ENCODE peak calls at places on chromosomes 6 and 20, in seven cellular contexts. E is stomach, J is Peyer's patch, A is upper lobe of left lung, W is H54, K is adrenal gland, P is uterus. M is an unnamed sample.

GRCh38 chr20:45848969-45849582 is 8.1 kb downstream of the ACOT8 start:
- DNase-seq in E (no peak), J (no peak), A (no peak), W (no peak), K (peak), P (no peak), M (no peak)

GRCh38 chr20:8346898-8347297 is 214.8 kb downstream of the PLCB1 start:
- DNase-seq in E (no peak), J (no peak), A (no peak), W (no peak), K (no peak), P (no peak), M (no peak)

GRCh38 chr6:170101281-170102035 is 189.4 kb downstream of the DLL1 start:
- DNase-seq in E (peak), J (peak), A (peak), W (no peak), K (peak), P (peak), M (no peak)

GRCh38 chr20:24773168-24773567 is 175.9 kb upstream of the CST7 start:
- DNase-seq in E (no peak), J (no peak), A (no peak), W (no peak), K (no peak), P (no peak), M (no peak)

GRCh38 chr6:1497593-1498105 is 108.3 kb downstream of the FOXF2 start:
- DNase-seq in E (no peak), J (no peak), A (no peak), W (no peak), K (no peak), P (no peak), M (no peak)

GRCh38 chr6:142945071-142945445 is at the start of gene HIVEP2:
- DNase-seq in E (peak), J (peak), A (peak), W (peak), K (peak), P (peak), M (peak)

GRCh38 chr6:18509871-18510643 is 122.9 kb downstream of the RNF144B start:
- DNase-seq in E (no peak), J (no peak), A (no peak), W (no peak), K (no peak), P (no peak), M (no peak)

GRCh38 chr6:22470454-22471368 is 98.7 kb upstream of the HDGFL1 start:
- DNase-seq in E (peak), J (no peak), A (no peak), W (no peak), K (peak), P (peak), M (no peak)

GRCh38 chr20:43849496-43850197 is 65.0 kb upstream of the TOX2 start:
- DNase-seq in E (no peak), J (no peak), A (no peak), W (peak), K (peak), P (no peak), M (no peak)

GRCh38 chr6:5730586-5731263 is 276.0 kb downstream of the NRN1 start:
- DNase-seq in E (no peak), J (no peak), A (no peak), W (no peak), K (no peak), P (peak), M (no peak)

GRCh38 chr20:32350421-32350820 is 7.7 kb upstream of the ASXL1 start:
- DNase-seq in E (no peak), J (no peak), A (no peak), W (no peak), K (no peak), P (no peak), M (no peak)

GRCh38 chr6:73801652-73802268 is 105.8 kb downstream of the CD109 start:
- DNase-seq in E (no peak), J (no peak), A (no peak), W (no peak), K (no peak), P (no peak), M (no peak)

GRCh38 chr6:36075656-36076055 is 48.0 kb downstream of the MAPK14 start:
- DNase-seq in E (no peak), J (no peak), A (no peak), W (no peak), K (no peak), P (no peak), M (peak)

GRCh38 chr6:161367472-161367871 is 93.6 kb upstream of the AGPAT4 start:
- DNase-seq in E (no peak), J (no peak), A (peak), W (no peak), K (no peak), P (no peak), M (no peak)

GRCh38 chr6:14784596-14785360 is 461.1 kb upstream of the JARID2 start:
- DNase-seq in E (no peak), J (no peak), A (no peak), W (no peak), K (no peak), P (no peak), M (no peak)

GRCh38 chr6:137218917-137219663 is at the start of gene IFNGR1:
- DNase-seq in E (peak), J (peak), A (peak), W (peak), K (peak), P (peak), M (peak)

GRCh38 chr6:137219664-137220252 is 573 bp upstream of the IFNGR1 start:
- DNase-seq in E (no peak), J (no peak), A (no peak), W (no peak), K (no peak), P (no peak), M (no peak)

GRCh38 chr6:137216875-137217553 is 2.2 kb downstream of the IFNGR1 start:
- DNase-seq in E (peak), J (no peak), A (no peak), W (no peak), K (no peak), P (no peak), M (no peak)

GRCh38 chr6:137218473-137218916 is 690 bp downstream of the IFNGR1 start:
- DNase-seq in E (no peak), J (peak), A (no peak), W (peak), K (peak), P (no peak), M (peak)

GRCh38 chr6:137217801-137218472 is 1.2 kb downstream of the IFNGR1 start:
- DNase-seq in E (no peak), J (peak), A (no peak), W (no peak), K (peak), P (no peak), M (peak)
- TF ChIP-seq POLR2A in E (no peak), J (peak), A (no peak), W (no peak), K (no peak), P (no peak), M (no peak)

DNA sequence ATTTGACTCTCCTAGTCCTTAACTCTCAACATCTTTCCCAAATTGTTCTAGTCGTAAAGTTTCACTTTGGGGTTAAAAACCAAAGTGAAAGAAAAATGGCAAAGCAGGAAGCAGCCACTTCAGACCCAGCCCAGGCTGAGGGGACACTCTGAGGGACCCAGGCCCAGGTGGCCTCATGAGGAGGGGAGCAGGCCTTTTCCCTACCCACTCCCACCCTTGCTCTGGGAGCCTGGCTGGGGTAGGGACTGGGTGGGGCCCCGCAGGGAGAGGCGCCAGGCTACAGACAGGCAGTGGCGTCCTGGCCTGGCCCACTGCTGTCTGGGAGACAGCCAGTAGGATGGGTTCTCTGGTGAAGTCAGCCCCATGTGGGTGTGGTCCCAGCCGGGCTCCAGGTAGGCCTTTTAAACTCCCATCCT is 68.7 kb upstream of the MYL9 start:
- DNase-seq in E (peak), J (peak), A (no peak), W (peak), K (peak), P (peak), M (no peak)
- TF ChIP-seq POLR2A in E (no peak), J (no peak), A (no peak), W (no peak), K (no peak), P (no peak), M (no peak)

DNA sequence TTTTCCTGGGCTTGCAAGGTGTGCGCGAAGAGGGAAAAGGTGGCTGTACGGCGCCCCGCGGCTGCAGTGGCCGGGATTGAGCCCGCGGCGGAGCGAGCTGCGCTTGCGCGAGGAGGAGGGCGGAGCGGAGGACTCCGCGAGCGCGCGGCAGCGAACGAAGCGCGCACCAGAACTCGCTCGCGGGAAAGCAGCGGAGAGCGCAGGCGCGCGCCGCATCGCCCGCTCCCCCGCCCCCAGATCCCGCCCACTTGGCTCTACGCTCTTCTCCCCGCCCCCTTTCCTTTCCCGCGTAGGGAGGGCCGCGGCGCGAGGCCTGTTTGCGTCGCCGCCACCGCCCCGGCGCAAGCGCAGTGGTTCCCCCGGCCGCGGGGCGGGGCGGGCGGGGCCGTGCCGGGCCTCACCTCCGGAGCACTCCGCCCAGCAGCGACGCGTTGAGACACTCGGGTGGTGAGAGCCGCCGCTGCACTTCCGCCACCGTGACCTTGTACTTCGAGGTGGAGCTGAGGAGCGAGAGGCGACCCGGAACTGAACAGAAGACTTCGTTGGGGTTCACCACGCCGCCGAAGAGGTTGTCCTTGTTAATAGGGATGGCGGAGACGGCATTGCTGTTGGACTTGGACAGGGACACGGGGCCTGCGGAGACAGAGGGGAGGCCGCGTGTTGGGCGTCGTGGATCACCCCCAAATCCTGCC is 10.6 kb downstream of the TFAP2A start:
- DNase-seq in E (peak), J (peak), A (peak), W (peak), K (peak), P (peak), M (peak)
- TF ChIP-seq POLR2A in E (no peak), J (no peak), A (no peak), W (peak), K (peak), P (no peak), M (peak)

GRCh38 chr20:37392441-37393195 is 46.7 kb downstream of the SRC start:
- DNase-seq in E (no peak), J (no peak), A (no peak), W (no peak), K (no peak), P (no peak), M (peak)
- TF ChIP-seq POLR2A in E (no peak), J (no peak), A (no peak), W (no peak), K (no peak), P (no peak), M (no peak)

GRCh38 chr6:11761744-11762620 is 16.6 kb downstream of the ADTRP start:
- DNase-seq in E (no peak), J (no peak), A (no peak), W (no peak), K (no peak), P (no peak), M (no peak)
- TF ChIP-seq POLR2A in E (no peak), J (no peak), A (no peak), W (no peak), K (no peak), P (no peak), M (no peak)

GRCh38 chr6:43399932-43400487 is 27.3 kb upstream of the ABCC10 start:
- DNase-seq in E (no peak), J (no peak), A (no peak), W (no peak), K (no peak), P (no peak), M (no peak)
- TF ChIP-seq POLR2A in E (no peak), J (no peak), A (no peak), W (no peak), K (no peak), P (no peak), M (no peak)

M was measured in erythroblast.